ENCODE peak calls at places on chromosomes 1 and 21, in four cellular contexts. D is aorta; J is CD8-positive, alpha-beta memory T cell; M is MV-4-11. P is an unnamed sample.

GRCh38 chr1:150444232-150444631 is 43.0 kb upstream of the TARS2 start:
- DNase-seq in D (no peak), J (no peak), M (no peak), P (no peak)

GRCh38 chr1:23916209-23917131 is 3.3 kb upstream of the CNR2 start:
- DNase-seq in D (peak; percentile 78), J (peak; percentile 64), M (peak; percentile 96), P (no peak)

GRCh38 chr21:33139084-33139483 is 69.1 kb downstream of the OLIG1 start:
- DNase-seq in D (no peak), J (no peak), M (no peak), P (no peak)

GRCh38 chr1:159843459-159843858 is 16.8 kb downstream of the SLAMF8 start:
- DNase-seq in D (no peak), J (no peak), M (no peak), P (no peak)

GRCh38 chr1:198726455-198726854 is 87.6 kb downstream of the PTPRC start:
- DNase-seq in D (no peak), J (no peak), M (no peak), P (no peak)

GRCh38 chr1:4298333-4298732 is 356.1 kb upstream of the AJAP1 start:
- DNase-seq in D (no peak), J (no peak), M (no peak), P (no peak)

GRCh38 chr1:158506369-158506987 is 34.5 kb downstream of the OR10R2 start:
- DNase-seq in D (no peak), J (no peak), M (peak; percentile 37), P (no peak)

GRCh38 chr1:151839457-151840409 is at the start of gene C2CD4D:
- DNase-seq in D (no peak), J (peak; percentile 63), M (no peak), P (peak; percentile 74)

GRCh38 chr1:55503663-55504305 is 288.6 kb upstream of the USP24 start:
- DNase-seq in D (no peak), J (no peak), M (no peak), P (no peak)

P was measured in occipital lobe.